ENCODE peak calls at places on chromosomes 5 and 9, in nine cellular contexts. O, T, I, C, A, H, M, B and J are unnamed samples.

GRCh38 chr5:115271295-115272060 is 8.8 kb upstream of the PGGT1B start:
- DNase-seq in H (no peak), I (no peak), M (no peak), T (no peak), O (no peak), C (no peak), A (no peak), B (no peak), J (no peak)

GRCh38 chr9:108869092-108869725 is 7.1 kb downstream of the ACTL7A start:
- DNase-seq in H (no peak), C (no peak), O (no peak), A (peak), I (peak), M (no peak), B (no peak), T (peak), J (peak)

GRCh38 chr9:82148849-82149544 is 160.4 kb downstream of the SPATA31D1 start:
- DNase-seq in A (peak), B (no peak), M (no peak), T (peak), O (no peak), H (no peak), I (peak), C (no peak), J (peak)

GRCh38 chr9:20290287-20290686 is 332.0 kb downstream of the MLLT3 start:
- DNase-seq in T (no peak), M (no peak), H (no peak), B (no peak), A (no peak), O (no peak), C (no peak), I (no peak), J (no peak)

GRCh38 chr9:74952281-74953151 is at the start of gene C9orf40:
- DNase-seq in M (peak), B (peak), H (peak), O (peak), A (peak), I (peak), C (peak), T (peak), J (peak)

GRCh38 chr5:119288364-119289047 is 67.3 kb upstream of the TNFAIP8 start:
- DNase-seq in A (no peak), H (no peak), M (no peak), I (no peak), T (no peak), B (no peak), C (no peak), O (no peak), J (peak)

GRCh38 chr5:23268136-23268535 is 239.3 kb upstream of the PRDM9 start:
- DNase-seq in I (no peak), A (no peak), H (no peak), M (no peak), C (no peak), T (no peak), O (no peak), B (no peak), J (no peak)

GRCh38 chr9:22103650-22104575 is 94.8 kb upstream of the CDKN2B start:
- DNase-seq in M (no peak), O (no peak), A (no peak), H (no peak), I (peak), B (no peak), T (peak), C (no peak), J (peak)

GRCh38 chr5:140249536-140249935 is 53.4 kb downstream of the PFDN1 start:
- DNase-seq in B (no peak), I (no peak), C (no peak), T (no peak), M (no peak), A (no peak), O (no peak), H (no peak), J (no peak)

GRCh38 chr5:52786937-52787599 is 648 bp upstream of the ITGA1 start:
- DNase-seq in M (no peak), C (no peak), O (no peak), A (peak), I (no peak), T (no peak), B (peak), H (peak), J (peak)

GRCh38 chr5:32638309-32638708 is 53.0 kb downstream of the SUB1 start:
- DNase-seq in A (no peak), T (no peak), O (no peak), H (no peak), I (no peak), M (no peak), C (no peak), B (no peak), J (no peak)

GRCh38 chr5:169350759-169351240 is 49.9 kb upstream of the SLIT3 start:
- DNase-seq in I (peak), C (no peak), B (no peak), T (peak), A (peak), M (no peak), H (no peak), O (no peak), J (peak)

GRCh38 chr9:75197521-75197920 is 109.2 kb downstream of the OSTF1 start:
- DNase-seq in H (no peak), I (peak), A (peak), T (peak), O (no peak), B (no peak), M (no peak), C (no peak), J (no peak)

GRCh38 chr9:105856020-105856419 is 161.7 kb downstream of the TMEM38B start:
- DNase-seq in T (no peak), B (no peak), M (no peak), H (no peak), A (no peak), I (no peak), O (no peak), C (no peak), J (no peak)

GRCh38 chr5:80656425-80656824 is 1.6 kb upstream of the DHFR start:
- DNase-seq in O (no peak), C (no peak), A (no peak), B (no peak), T (no peak), I (peak), H (no peak), M (no peak), J (peak)

GRCh38 chr5:131720714-131721113 is 76.1 kb downstream of the FNIP1 start:
- DNase-seq in H (no peak), I (no peak), M (no peak), C (no peak), T (peak), A (no peak), B (no peak), O (no peak), J (no peak)

GRCh38 chr5:138789771-138790242 is 36.6 kb downstream of the CTNNA1 start:
- DNase-seq in B (peak), M (no peak), O (no peak), C (no peak), H (no peak), T (peak), A (peak), I (peak), J (peak)

GRCh38 chr9:27382308-27382707 is 85.4 kb upstream of the EQTN start:
- DNase-seq in T (no peak), O (no peak), H (peak), M (no peak), B (no peak), I (no peak), A (peak), C (no peak), J (no peak)

GRCh38 chr5:180173875-180174586 is 35.0 kb downstream of the RASGEF1C start:
- DNase-seq in O (no peak), I (no peak), A (no peak), H (no peak), T (peak), C (no peak), B (no peak), M (no peak), J (peak)

GRCh38 chr5:96733771-96734498 is 71.8 kb downstream of the CAST start:
- DNase-seq in C (no peak), B (no peak), H (no peak), O (no peak), T (no peak), A (peak), M (no peak), I (no peak), J (peak)

GRCh38 chr9:70119786-70120185 is 76.1 kb downstream of the MAMDC2 start:
- DNase-seq in I (no peak), H (no peak), T (no peak), C (no peak), M (no peak), A (no peak), O (no peak), B (no peak), J (no peak)

GRCh38 chr5:180831139-180832080 is 28.8 kb upstream of the MGAT1 start:
- DNase-seq in B (peak), T (peak), O (peak), I (peak), A (peak), M (peak), H (peak), C (peak), J (peak)

GRCh38 chr9:135884328-135885035 is 22.9 kb downstream of the CAMSAP1 start:
- DNase-seq in T (peak), O (no peak), H (no peak), I (peak), C (no peak), M (no peak), B (no peak), A (peak), J (peak)

GRCh38 chr9:100511205-100511604 is 38.3 kb downstream of the TMEFF1 start:
- DNase-seq in T (no peak), B (no peak), O (no peak), I (no peak), C (no peak), M (no peak), A (no peak), H (no peak), J (no peak)

GRCh38 chr5:1217596-1218206 is 7.5 kb upstream of the SLC6A18 start:
- DNase-seq in O (no peak), T (no peak), M (no peak), C (no peak), B (no peak), A (no peak), H (no peak), I (no peak), J (no peak)

GRCh38 chr5:67234671-67235176 is 38.1 kb upstream of the CD180 start:
- DNase-seq in H (peak), T (peak), I (peak), O (no peak), A (no peak), M (no peak), C (peak), B (no peak), J (peak)

GRCh38 chr5:103375863-103376591 is 117.5 kb downstream of the MACIR start:
- DNase-seq in O (no peak), B (no peak), H (no peak), M (no peak), A (peak), I (no peak), T (no peak), C (no peak), J (peak)

GRCh38 chr5:42555010-42555409 is 131.8 kb downstream of the GHR start:
- DNase-seq in I (no peak), T (no peak), H (no peak), C (no peak), O (no peak), M (no peak), B (no peak), A (no peak), J (no peak)

GRCh38 chr9:98809311-98810105 is 2.0 kb downstream of the GALNT12 start:
- DNase-seq in T (no peak), O (no peak), C (no peak), H (no peak), M (no peak), I (no peak), B (no peak), A (peak), J (no peak)

GRCh38 chr5:34007116-34007674 is 655 bp downstream of the AMACR start:
- DNase-seq in I (no peak), C (no peak), A (no peak), B (peak), T (peak), M (no peak), H (no peak), O (no peak), J (no peak)

GRCh38 chr5:137629646-137630045 is 106.2 kb downstream of the KLHL3 start:
- DNase-seq in M (no peak), B (peak), A (peak), C (no peak), T (peak), O (no peak), H (no peak), I (peak), J (peak)

GRCh38 chr9:109602987-109603386 is 104.9 kb upstream of the PTPN3 start:
- DNase-seq in H (no peak), T (peak), I (no peak), M (no peak), O (no peak), C (no peak), A (no peak), B (no peak), J (no peak)

DNA sequence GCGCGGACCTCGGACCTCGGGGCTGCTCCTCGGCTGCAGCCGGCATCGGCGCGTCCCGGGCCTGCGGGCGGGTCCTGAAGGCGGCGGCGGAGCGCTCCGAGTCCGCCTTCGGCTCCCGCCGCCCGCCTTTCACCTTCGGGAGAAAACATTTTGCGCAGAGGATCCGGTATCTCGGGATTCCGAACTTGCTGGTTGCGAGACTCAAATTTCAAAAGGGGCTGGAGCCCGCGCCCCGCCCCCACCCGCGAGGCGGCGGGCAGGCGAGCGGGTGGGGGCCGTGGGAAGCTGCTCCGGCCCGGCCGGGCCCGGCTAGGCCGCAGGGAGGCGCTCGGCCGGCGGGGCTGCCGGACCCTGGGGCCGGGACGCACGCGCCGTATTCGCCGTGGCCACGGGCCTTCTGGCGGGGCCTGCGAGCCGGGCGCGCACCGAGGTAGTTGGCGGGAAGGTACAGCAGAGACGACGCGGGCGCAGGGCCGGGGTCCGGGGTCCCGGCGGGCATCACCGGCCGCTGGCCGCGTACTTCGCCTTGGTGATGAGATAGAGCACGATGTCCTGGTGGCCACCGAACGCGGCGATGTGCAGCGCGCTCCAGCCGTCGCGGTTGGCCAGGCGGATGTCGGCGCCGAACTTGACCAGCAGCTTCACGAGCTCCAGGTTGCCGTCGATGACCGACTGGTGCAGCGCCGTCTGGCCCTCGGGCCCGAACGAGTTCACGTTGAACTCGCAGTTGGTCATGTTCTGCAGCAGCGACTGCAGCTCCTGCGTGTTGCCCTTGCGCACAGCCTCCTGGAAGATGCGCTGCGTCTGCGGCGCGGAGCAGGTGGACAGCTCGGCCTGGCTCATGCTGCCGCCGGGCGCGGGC is 754 bp downstream of the NRARP start:
- DNase-seq in C (peak), H (peak), M (no peak), O (no peak), T (peak), I (no peak), B (no peak), A (peak), J (peak)
- TF ChIP-seq CTCF in C (peak), H (no peak), M (no peak), O (peak), T (no peak), I (no peak), B (peak), A (peak), J (peak)

GRCh38 chr9:8856686-8857329 is 1057.2 kb upstream of the DMAC1 start:
- DNase-seq in O (no peak), H (no peak), I (no peak), B (no peak), M (no peak), A (peak), C (no peak), T (no peak), J (no peak)
- TF ChIP-seq CTCF in O (peak), H (no peak), I (no peak), B (no peak), M (no peak), A (no peak), C (no peak), T (no peak), J (no peak)

DNA sequence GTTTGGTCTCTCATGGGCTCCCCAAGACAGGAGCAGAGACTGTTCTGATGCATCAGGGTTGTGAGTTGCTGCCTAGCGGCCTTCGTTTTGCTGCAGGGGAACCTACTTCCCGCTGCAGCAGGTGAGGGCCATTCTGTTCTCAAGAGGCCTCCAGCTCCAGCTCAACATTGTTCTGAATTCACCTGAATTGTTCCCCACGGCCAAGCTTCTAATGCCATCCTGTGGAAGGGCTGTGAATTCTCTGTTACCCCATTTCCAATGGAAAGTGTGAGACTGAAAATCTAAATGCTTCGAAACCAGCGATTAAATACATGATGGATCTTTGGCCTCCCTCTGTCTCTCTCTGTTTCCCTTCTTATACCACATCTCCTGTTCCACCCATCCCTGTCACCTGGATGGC is 349.1 kb upstream of the DAP start:
- DNase-seq in T (no peak), O (no peak), M (no peak), H (no peak), C (no peak), B (no peak), I (no peak), A (no peak), J (no peak)
- TF ChIP-seq CTCF in T (no peak), O (no peak), M (no peak), H (no peak), C (peak), B (no peak), I (no peak), A (no peak), J (no peak)

GRCh38 chr5:38191693-38192092 is 66.7 kb upstream of the EGFLAM start:
- DNase-seq in H (no peak), O (no peak), B (no peak), T (no peak), M (no peak), I (no peak), A (no peak), C (no peak), J (no peak)
- TF ChIP-seq CTCF in H (no peak), O (no peak), B (no peak), T (no peak), M (no peak), I (no peak), A (no peak), C (no peak), J (no peak)

GRCh38 chr5:36151434-36152323 is at the start of the genes LMBRD2 and SKP2:
- DNase-seq in B (peak), M (peak), T (peak), H (peak), I (peak), O (peak), A (peak), C (peak), J (peak)

GRCh38 chr5:36153299-36153677 is 1.4 kb downstream of the SKP2 start:
- DNase-seq in B (no peak), C (no peak), O (no peak), H (no peak), I (no peak), M (no peak), T (no peak), A (no peak), J (no peak)

GRCh38 chr5:36152324-36153298 is 700 bp downstream of the SKP2 start:
- DNase-seq in C (no peak), O (no peak), I (peak), A (no peak), H (no peak), T (peak), B (peak), M (no peak), J (peak)

GRCh38 chr5:36153727-36154126 is 1.8 kb downstream of the SKP2 start:
- DNase-seq in A (no peak), I (no peak), O (no peak), B (no peak), H (no peak), C (no peak), T (no peak), M (no peak), J (no peak)

GRCh38 chr5:36150676-36151433 is 832 bp downstream of the LMBRD2 start:
- DNase-seq in O (no peak), C (no peak), I (peak), M (no peak), H (peak), B (peak), A (peak), T (peak), J (peak)
- TF ChIP-seq CTCF in O (no peak), C (no peak), I (no peak), M (no peak), H (no peak), B (no peak), A (no peak), T (no peak), J (no peak)

GRCh38 chr9:18350036-18350435 is 123.9 kb upstream of the ADAMTSL1 start:
- DNase-seq in I (no peak), T (no peak), C (no peak), O (no peak), M (no peak), H (no peak), B (no peak), A (no peak), J (no peak)
- TF ChIP-seq CTCF in I (no peak), T (no peak), C (no peak), O (no peak), M (no peak), H (no peak), B (no peak), A (no peak), J (no peak)

DNA sequence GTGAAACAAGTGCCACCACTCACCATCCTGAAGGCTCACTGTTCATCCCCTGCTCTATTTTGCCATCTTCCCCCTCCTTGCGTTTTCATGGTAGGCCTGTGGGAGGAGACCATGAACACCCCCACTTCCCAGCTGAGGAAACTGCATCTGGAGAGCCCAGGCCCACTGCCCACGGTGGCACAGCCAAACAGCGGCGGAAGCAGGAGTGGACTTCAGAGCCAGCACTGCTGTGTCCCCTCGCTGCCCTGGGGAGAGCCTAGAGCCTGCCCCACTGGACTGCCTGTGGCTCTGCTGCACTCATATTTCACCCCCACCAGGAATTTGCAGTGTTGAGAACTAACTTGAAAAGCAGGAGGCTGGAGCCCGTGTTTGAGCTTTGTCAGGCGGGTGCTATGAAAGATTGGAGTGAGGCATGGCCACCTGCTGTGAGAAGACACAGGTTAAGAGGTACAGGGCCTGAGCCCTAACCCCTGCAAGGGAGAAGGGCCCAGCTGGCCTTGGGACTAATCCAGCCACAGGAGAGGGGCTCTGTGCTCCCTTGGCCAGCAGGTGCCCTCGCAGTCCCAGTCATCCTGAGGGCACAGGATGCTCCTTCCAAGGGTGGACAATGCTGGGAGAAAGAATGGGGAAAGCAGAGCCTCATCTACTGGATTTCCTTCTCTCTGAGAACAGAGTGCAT is 79.0 kb downstream of the MACROH2A1 start:
- DNase-seq in B (no peak), C (no peak), O (peak), I (no peak), M (no peak), A (no peak), H (no peak), T (no peak), J (no peak)
- TF ChIP-seq CTCF in B (no peak), C (peak), O (no peak), I (peak), M (no peak), A (no peak), H (no peak), T (no peak), J (no peak)

DNA sequence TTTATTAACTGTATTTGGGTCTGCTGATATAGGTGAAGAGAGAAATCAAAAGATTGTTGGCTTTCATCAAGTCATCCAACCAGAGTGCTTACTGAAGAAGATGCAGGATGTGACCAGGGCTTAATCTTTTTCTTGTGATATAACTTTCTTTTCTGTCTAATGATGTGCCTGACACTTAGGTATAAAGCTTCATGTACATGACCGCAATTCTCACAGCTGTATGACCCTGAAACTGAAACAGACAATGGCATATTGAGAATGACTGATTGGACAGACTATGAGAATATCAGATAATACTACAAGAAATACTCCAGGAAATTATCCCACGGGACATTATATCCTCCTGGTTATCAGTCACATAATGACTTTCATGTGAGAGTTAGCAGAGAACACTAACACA is 32.5 kb upstream of the FAM174A start:
- DNase-seq in B (no peak), C (no peak), T (no peak), O (no peak), A (no peak), H (no peak), M (no peak), I (no peak), J (no peak)
- TF ChIP-seq CTCF in B (no peak), C (no peak), T (no peak), O (no peak), A (no peak), H (no peak), M (no peak), I (no peak), J (no peak)

GRCh38 chr9:35664531-35665470 is at the start of gene ARHGEF39:
- DNase-seq in I (peak), B (peak), C (peak), M (no peak), T (peak), O (peak), A (peak), H (peak), J (peak)
- TF ChIP-seq CTCF in I (no peak), B (peak), C (peak), M (no peak), T (no peak), O (peak), A (peak), H (no peak), J (peak)